ENCODE peak calls at places on chromosomes 5 and 9, in four cellular contexts. D, S, H and U are unnamed samples.

GRCh38 chr5:80654054-80654390 is 430 bp upstream of the MSH3 start:
- DNase-seq in D (peak; percentile 41), H (no peak), S (no peak), U (no peak)

GRCh38 chr5:169083394-169084018 is 217.4 kb downstream of the SLIT3 start:
- DNase-seq in D (no peak), S (no peak), H (no peak), U (no peak)

GRCh38 chr5:88667187-88668141 is 215.5 kb downstream of the MEF2C start:
- DNase-seq in H (no peak), S (no peak), D (peak; percentile 77), U (no peak)

GRCh38 chr5:324736-325612 is 3.5 kb downstream of the AHRR start:
- DNase-seq in H (no peak), D (no peak), S (no peak), U (no peak)

GRCh38 chr9:101480386-101480785 is 44.8 kb upstream of the ALDOB start:
- DNase-seq in S (no peak), H (no peak), D (no peak), U (no peak)

GRCh38 chr9:128323786-128324185 is 1.1 kb downstream of the COQ4 start:
- DNase-seq in H (no peak), S (no peak), D (no peak), U (peak; percentile 27)

GRCh38 chr5:74009502-74009901 is 383.5 kb downstream of the ARHGEF28 start:
- DNase-seq in H (no peak), S (peak; percentile 47), D (no peak), U (peak; percentile 21)

GRCh38 chr5:28156981-28157380 is 1118.6 kb upstream of the CDH9 start:
- DNase-seq in D (no peak), H (no peak), S (no peak), U (no peak)

GRCh38 chr5:176772271-176773210 is 37.8 kb upstream of the UNC5A start:
- DNase-seq in S (no peak), D (peak; percentile 17), H (no peak), U (no peak)

GRCh38 chr9:15509931-15510788 is 610 bp downstream of the PSIP1 start:
- DNase-seq in H (peak; percentile 51), D (peak; percentile 58), S (no peak), U (peak; percentile 34)

GRCh38 chr9:112699230-112699629 is 18.7 kb downstream of the INIP start:
- DNase-seq in S (no peak), D (no peak), H (no peak), U (no peak)

GRCh38 chr9:28031521-28032177 is 458.4 kb upstream of the C9orf72 start:
- DNase-seq in S (no peak), D (no peak), H (peak; percentile 51), U (no peak)

GRCh38 chr5:181127907-181128626 is 2.9 kb downstream of the OR2V1 start:
- DNase-seq in S (no peak), H (no peak), D (no peak), U (no peak)

GRCh38 chr9:20925256-20926046 is 106.0 kb downstream of the HACD4 start:
- DNase-seq in S (no peak), H (no peak), D (no peak), U (no peak)

GRCh38 chr5:171272996-171273970 is 35.8 kb upstream of the TLX3 start:
- DNase-seq in D (peak; percentile 56), S (peak; percentile 40), H (peak; percentile 3), U (peak; percentile 16)

GRCh38 chr5:158975363-158975762 is 124.4 kb downstream of the EBF1 start:
- DNase-seq in S (no peak), H (no peak), D (no peak), U (no peak)

GRCh38 chr9:124420991-124421543 is 5.8 kb upstream of the PSMB7 start:
- DNase-seq in D (no peak), H (no peak), S (peak; percentile 13), U (peak; percentile 60)

GRCh38 chr9:103839197-103839596 is 254.9 kb upstream of the SMC2 start:
- DNase-seq in D (no peak), H (no peak), S (no peak), U (no peak)

GRCh38 chr5:167658890-167659289 is 632.6 kb upstream of the WWC1 start:
- DNase-seq in H (no peak), D (no peak), S (peak; percentile 12), U (peak; percentile 67)

GRCh38 chr9:95570646-95571045 is 53.9 kb upstream of the PTCH1 start:
- DNase-seq in S (no peak), H (no peak), D (no peak), U (peak; percentile 15)

GRCh38 chr5:174082286-174082685 is 36.8 kb downstream of the NSG2 start:
- DNase-seq in H (no peak), D (no peak), S (no peak), U (no peak)

GRCh38 chr9:95091574-95091970 is 225.9 kb downstream of the FANCC start:
- DNase-seq in D (no peak), S (peak; percentile 53), H (no peak), U (peak; percentile 84)

GRCh38 chr9:97963232-97963631 is 19.9 kb upstream of the ANP32B start:
- DNase-seq in H (no peak), S (no peak), D (no peak), U (no peak)

GRCh38 chr5:167485395-167485794 is 806.0 kb upstream of the WWC1 start:
- DNase-seq in S (no peak), D (no peak), H (no peak), U (no peak)

GRCh38 chr9:98678244-98678842 is 30.4 kb downstream of the GABBR2 start:
- DNase-seq in H (no peak), D (peak; percentile 69), S (no peak), U (no peak)

GRCh38 chr9:7258688-7259396 is 501.1 kb downstream of the KDM4C start:
- DNase-seq in H (no peak), D (no peak), S (no peak), U (no peak)

GRCh38 chr9:27701029-27701428 is 127.7 kb upstream of the C9orf72 start:
- DNase-seq in H (no peak), D (no peak), S (no peak), U (no peak)

GRCh38 chr5:21723500-21723899 is 1129.6 kb downstream of the CDH12 start:
- DNase-seq in S (no peak), D (no peak), H (no peak), U (no peak)

GRCh38 chr5:2009986-2010914 is 127.5 kb upstream of the IRX4 start:
- DNase-seq in S (no peak), H (no peak), D (no peak), U (no peak)
- H2BK120ac ChIP-seq in S (no peak overlapping the region), H (no peak overlapping the region), D (no peak overlapping the region), U (no peak overlapping the region)

GRCh38 chr5:144166696-144167095 is 3.8 kb downstream of the YIPF5 start:
- DNase-seq in S (no peak), H (no peak), D (no peak), U (no peak)

GRCh38 chr5:144169904-144170275 is 569 bp downstream of the YIPF5 start:
- DNase-seq in D (no peak), S (no peak), H (no peak), U (no peak)

GRCh38 chr5:144167998-144168397 is 2.5 kb downstream of the YIPF5 start:
- DNase-seq in D (no peak), H (no peak), S (no peak), U (no peak)

DNA sequence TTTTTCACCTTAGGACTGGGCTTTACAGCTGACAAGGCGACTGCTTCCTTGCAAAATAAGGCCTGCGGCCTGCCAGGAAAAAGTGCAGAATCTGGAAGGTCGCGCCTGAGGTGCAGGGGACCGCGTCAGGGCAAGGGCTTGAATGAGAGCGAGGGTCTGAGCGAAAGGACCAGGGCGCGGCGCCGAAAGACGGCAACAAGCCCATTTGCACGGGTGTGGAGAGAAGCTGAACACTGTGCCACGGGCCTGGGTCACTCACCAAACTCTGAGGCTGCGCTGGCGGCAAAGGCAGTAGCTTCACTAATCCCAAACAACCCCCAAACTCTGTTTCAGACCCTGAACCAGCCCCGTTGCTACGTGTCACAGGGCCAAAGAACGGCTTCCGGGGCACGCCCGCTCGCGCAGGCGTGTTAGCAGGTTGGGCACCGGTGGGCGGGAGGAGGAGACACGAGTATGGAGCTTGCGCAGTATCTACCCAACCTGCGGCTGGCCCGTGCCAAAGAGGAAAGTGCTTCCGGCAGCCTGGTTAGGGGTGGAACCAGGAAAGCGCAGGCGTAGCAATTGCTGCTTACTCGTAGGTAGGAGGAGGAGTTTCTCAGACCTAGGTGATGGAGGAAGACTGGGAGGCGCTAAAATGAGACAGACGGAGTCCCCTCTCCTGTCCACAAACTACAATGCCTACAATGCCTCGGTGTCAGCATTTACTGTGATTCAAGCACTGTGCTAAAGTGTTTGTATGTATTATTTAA is at the start of the genes KCTD16 and YIPF5:
- DNase-seq in D (peak; percentile 98), H (peak; percentile 89), S (peak; percentile 96), U (peak; percentile 96)
- H3K14ac ChIP-seq in D (no peak within 1 kb of the TSS), H (no peak within 1 kb of the TSS), S (peak within 1 kb of the TSS; percentile 96), U (peak within 1 kb of the TSS; percentile 90)

DNA sequence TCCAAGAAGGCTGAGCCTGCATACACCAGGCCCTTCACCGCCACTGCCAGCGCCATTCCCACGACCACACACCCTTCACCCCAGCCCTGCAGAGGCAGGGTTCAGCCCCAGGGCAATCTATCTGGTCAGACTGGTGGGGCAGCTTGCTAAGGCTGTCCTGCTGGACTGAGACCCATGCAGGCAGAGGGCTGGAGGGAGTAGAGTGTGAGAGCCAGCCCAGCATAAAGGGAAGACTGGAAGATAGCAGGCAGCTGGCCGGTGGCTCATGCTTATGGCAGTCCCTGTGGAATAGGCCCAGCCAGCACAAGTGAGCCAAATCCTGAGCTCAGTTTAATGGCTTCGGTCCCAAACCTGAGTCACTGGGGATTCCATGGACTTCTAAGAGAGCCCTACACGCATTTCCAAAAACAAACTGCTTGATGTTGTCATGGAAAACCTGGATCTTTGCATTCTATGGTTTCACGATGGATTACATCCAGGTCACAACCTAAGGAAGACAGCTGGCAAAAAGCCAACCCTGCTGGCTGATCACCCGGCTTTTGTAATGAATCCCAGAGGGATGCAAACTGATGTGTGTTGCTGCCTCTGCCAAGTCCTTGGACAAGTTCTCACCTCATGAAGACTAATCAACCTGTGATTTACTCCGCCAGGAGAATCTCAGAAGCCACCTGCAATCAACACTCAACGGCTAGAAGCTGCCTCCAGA is 143.7 kb downstream of the LHFPL2 start:
- DNase-seq in H (no peak), S (peak; percentile 100), D (no peak), U (peak; percentile 98)
- H2BK120ac ChIP-seq in H (no peak overlapping the region), S (peak overlapping the region; percentile 71), D (no peak overlapping the region), U (no peak overlapping the region)

GRCh38 chr9:136608331-136609159 is 54.2 kb upstream of the EGFL7 start:
- DNase-seq in H (no peak), S (no peak), D (no peak), U (no peak)

GRCh38 chr9:136609838-136610311 is 52.8 kb upstream of the EGFL7 start:
- DNase-seq in H (no peak), D (no peak), S (no peak), U (no peak)

GRCh38 chr9:136610426-136610825 is 52.3 kb upstream of the EGFL7 start:
- DNase-seq in H (no peak), D (no peak), S (no peak), U (no peak)

GRCh38 chr9:136607334-136607919 is 55.3 kb upstream of the EGFL7 start:
- DNase-seq in D (no peak), S (no peak), H (no peak), U (no peak)

DNA sequence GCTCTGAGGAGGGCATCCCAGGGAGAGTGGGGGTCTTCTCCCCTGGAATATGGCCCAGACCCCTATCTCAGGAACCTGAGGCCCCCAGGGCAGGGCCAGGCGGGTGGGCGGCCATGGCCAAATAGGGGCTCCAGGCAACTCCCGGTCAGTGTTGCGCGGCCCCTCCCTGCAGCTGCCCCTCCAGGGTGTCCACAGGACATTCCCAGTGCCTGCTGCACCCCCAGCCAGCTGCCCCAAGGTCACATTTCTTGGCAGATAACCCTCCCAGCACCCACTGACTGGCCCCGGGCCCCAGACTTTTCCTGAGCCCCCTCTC is 53.6 kb upstream of the EGFL7 start:
- DNase-seq in D (no peak), S (no peak), H (no peak), U (no peak)
- H3K14ac ChIP-seq in D (no peak overlapping the region), S (no peak overlapping the region), H (peak overlapping the region; percentile 21), U (no peak overlapping the region)

GRCh38 chr9:111542497-111543254 is 17.7 kb downstream of the ZNF483 start:
- DNase-seq in H (no peak), D (no peak), S (no peak), U (peak; percentile 11)
- H2BK120ac ChIP-seq in H (no peak overlapping the region), D (no peak overlapping the region), S (no peak overlapping the region), U (no peak overlapping the region)